ENCODE peak calls at places on chromosomes 11 and 22, in four cellular contexts. E is A549, S is HepG2, U is GM12878. L is an unnamed sample.

GRCh38 chr22:45007946-45008852 is 1.6 kb downstream of the PHF21B start:
- DNase-seq in U (no peak), S (no peak), E (peak), L (peak)

GRCh38 chr11:72703281-72704008 is 29.2 kb upstream of the PDE2A start:
- DNase-seq in E (no peak), U (no peak), S (no peak), L (no peak)

GRCh38 chr11:100709233-100709999 is 22.3 kb downstream of the ARHGAP42 start:
- DNase-seq in E (no peak), S (no peak), U (no peak), L (peak)

GRCh38 chr11:68659158-68659921 is 25.0 kb upstream of the GAL start:
- DNase-seq in U (no peak), E (peak), S (peak), L (peak)

GRCh38 chr11:3014314-3014938 is 22.3 kb upstream of the NAP1L4 start:
- DNase-seq in U (no peak), S (no peak), E (no peak), L (no peak)

GRCh38 chr11:27420722-27421572 is 51.6 kb downstream of the LGR4 start:
- DNase-seq in E (no peak), S (no peak), U (no peak), L (peak)

GRCh38 chr11:46281374-46281831 is 3.9 kb downstream of the CREB3L1 start:
- DNase-seq in E (no peak), U (no peak), S (no peak), L (peak)

GRCh38 chr11:47477323-47477722 is 28.4 kb upstream of the RAPSN start:
- DNase-seq in U (no peak), E (no peak), S (no peak), L (no peak)

GRCh38 chr22:35631597-35631996 is 14.5 kb upstream of the MB start:
- DNase-seq in E (peak), U (no peak), S (peak), L (peak)

GRCh38 chr11:71188886-71189767 is 63.2 kb downstream of the SHANK2 start:
- DNase-seq in S (no peak), U (no peak), E (no peak), L (no peak)

GRCh38 chr11:128522063-128522942 is 65.1 kb downstream of the ETS1 start:
- DNase-seq in S (peak), E (peak), U (peak), L (peak)

GRCh38 chr11:102780491-102780918 is at the start of gene MMP10:
- DNase-seq in U (no peak), E (peak), S (peak), L (no peak)

GRCh38 chr11:123178166-123178565 is 16.9 kb downstream of the CLMP start:
- DNase-seq in E (no peak), U (no peak), S (no peak), L (no peak)

GRCh38 chr11:83292709-83293435 is 6.7 kb upstream of the CCDC90B start:
- DNase-seq in E (peak), S (peak), U (no peak), L (peak)

GRCh38 chr22:23401111-23401909 is 178.8 kb downstream of the IGLL1 start:
- DNase-seq in U (no peak), S (no peak), E (no peak), L (no peak)

GRCh38 chr11:107477820-107478219 is 20.2 kb upstream of the CWF19L2 start:
- DNase-seq in E (no peak), S (no peak), U (no peak), L (no peak)

GRCh38 chr11:117816151-117816741 is 8.3 kb downstream of the FXYD2 start:
- DNase-seq in S (peak), U (no peak), E (no peak), L (no peak)

DNA sequence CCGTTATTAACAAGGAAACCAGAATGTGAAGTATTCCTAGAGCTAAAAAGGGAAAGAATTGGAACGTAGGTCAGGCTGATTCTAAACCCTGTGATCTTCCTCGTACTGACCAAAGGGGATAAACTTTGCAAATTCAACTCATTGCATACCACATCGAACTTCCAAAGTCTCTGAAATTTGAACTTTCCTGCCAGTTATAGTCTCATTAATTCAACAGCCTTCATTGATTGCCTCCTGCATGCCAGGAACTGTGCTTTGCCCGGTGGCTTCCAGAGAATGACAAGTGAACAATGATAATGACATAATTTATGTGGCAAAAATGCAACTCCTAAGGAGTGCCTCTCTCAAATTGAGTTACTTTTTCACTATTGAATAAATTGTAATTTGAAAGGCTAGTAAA is 107.7 kb upstream of the LDLRAD3 start:
- DNase-seq in S (no peak), E (no peak), U (no peak), L (no peak)
- TF ChIP-seq POLR2AphosphoS2 in S (no peak), E (no peak), U (no peak), L (no peak)

GRCh38 chr22:27420817-27421361 is 380.7 kb downstream of the MN1 start:
- DNase-seq in S (no peak), E (no peak), U (no peak), L (no peak)
- TF ChIP-seq POLR2AphosphoS2 in S (no peak), E (no peak), U (no peak), L (no peak)

GRCh38 chr22:20816559-20816958 is 42.1 kb downstream of the PI4KA start:
- DNase-seq in S (no peak), E (no peak), U (no peak), L (no peak)
- TF ChIP-seq POLR2AphosphoS2 in S (no peak), E (no peak), U (no peak), L (no peak)

DNA sequence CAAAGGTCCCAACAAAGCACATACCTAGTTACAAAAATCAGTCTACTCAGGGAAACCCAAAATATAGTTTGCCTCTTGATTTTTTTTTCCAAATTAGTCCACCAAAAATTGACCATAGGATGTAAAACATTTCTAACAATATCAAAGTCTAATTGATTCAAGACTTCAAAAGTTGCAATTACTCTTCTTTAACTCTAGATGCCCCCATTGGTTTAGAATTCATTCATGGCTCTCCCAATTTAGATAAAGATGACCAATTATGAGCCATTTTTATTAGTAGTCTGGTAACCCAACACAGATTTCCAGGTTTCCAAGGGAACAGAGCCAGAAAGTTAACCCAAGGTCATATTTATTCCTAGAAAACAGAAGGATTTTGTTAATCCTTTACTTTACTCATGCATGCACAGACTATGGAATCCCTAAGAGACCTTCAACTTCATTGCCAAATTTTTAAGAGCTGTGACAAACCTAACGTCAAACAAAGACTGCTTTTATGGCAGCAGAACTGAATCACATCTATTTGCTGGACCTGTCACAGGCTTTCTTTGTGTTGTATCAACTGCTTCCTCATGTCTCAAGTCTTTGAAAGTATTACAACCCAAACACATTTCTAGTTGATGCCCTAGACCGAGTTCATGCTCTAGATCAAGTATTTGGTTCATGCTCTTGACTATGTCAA is 55.3 kb downstream of the C22orf42 start:
- DNase-seq in S (no peak), U (no peak), E (no peak), L (no peak)
- TF ChIP-seq POLR2AphosphoS2 in S (no peak), U (no peak), E (no peak), L (no peak)

GRCh38 chr11:28756977-28757376 is 648.8 kb downstream of the METTL15 start:
- DNase-seq in U (no peak), S (no peak), E (no peak), L (no peak)
- TF ChIP-seq POLR2AphosphoS2 in U (no peak), S (no peak), E (no peak), L (no peak)

GRCh38 chr11:23976369-23976768 is 520.5 kb upstream of the LUZP2 start:
- DNase-seq in U (no peak), E (no peak), S (no peak), L (no peak)
- TF ChIP-seq POLR2AphosphoS2 in U (no peak), E (no peak), S (no peak), L (no peak)

L was measured in K562.